ENCODE peak calls at places on chromosome 17, in four cellular contexts. One of them, this sample, is unnamed.

GRCh38 chr17:27216836-27217235 is 77.1 kb upstream of the WSB1 start:
- DNase-seq in pons: peak; percentile 26
- DNase-seq in NCI-H2081: no peak
- DNase-seq in ACHN: peak; percentile 23
- DNase-seq in this sample: no peak

GRCh38 chr17:82814834-82815233 is 25.0 kb downstream of the ZNF750 start:
- DNase-seq in pons: no peak
- DNase-seq in NCI-H2081: no peak
- DNase-seq in ACHN: no peak
- DNase-seq in this sample: no peak

GRCh38 chr17:29847527-29847931 is 82.5 kb downstream of the SSH2 start:
- DNase-seq in pons: peak; percentile 80
- DNase-seq in NCI-H2081: no peak
- DNase-seq in ACHN: no peak
- DNase-seq in this sample: peak; percentile 20

GRCh38 chr17:4327638-4328037 is 38.8 kb downstream of the UBE2G1 start:
- DNase-seq in pons: no peak
- DNase-seq in NCI-H2081: no peak
- DNase-seq in ACHN: no peak
- DNase-seq in this sample: no peak

GRCh38 chr17:973053-973452 is 6.5 kb downstream of the NXN start:
- DNase-seq in pons: no peak
- DNase-seq in NCI-H2081: no peak
- DNase-seq in ACHN: no peak
- DNase-seq in this sample: no peak

GRCh38 chr17:16066125-16066524 is 66.5 kb downstream of the TTC19 start:
- DNase-seq in pons: no peak
- DNase-seq in NCI-H2081: no peak
- DNase-seq in ACHN: no peak
- DNase-seq in this sample: no peak

GRCh38 chr17:987931-988330 is 8.4 kb upstream of the NXN start:
- DNase-seq in pons: no peak
- DNase-seq in NCI-H2081: no peak
- DNase-seq in ACHN: no peak
- DNase-seq in this sample: no peak

GRCh38 chr17:72448019-72448418 is 327.2 kb downstream of the SOX9 start:
- DNase-seq in pons: no peak
- DNase-seq in NCI-H2081: no peak
- DNase-seq in ACHN: no peak
- DNase-seq in this sample: no peak

GRCh38 chr17:34203018-34203646 is 52.0 kb upstream of the CCL2 start:
- DNase-seq in pons: no peak
- DNase-seq in NCI-H2081: no peak
- DNase-seq in ACHN: no peak
- DNase-seq in this sample: no peak

GRCh38 chr17:17032131-17032692 is 10.0 kb upstream of the MPRIP start:
- DNase-seq in pons: peak; percentile 79
- DNase-seq in NCI-H2081: no peak
- DNase-seq in ACHN: no peak
- DNase-seq in this sample: peak; percentile 78

GRCh38 chr17:29241015-29241963 is 5.4 kb upstream of the CRYBA1 start:
- DNase-seq in pons: peak; percentile 63
- DNase-seq in NCI-H2081: no peak
- DNase-seq in ACHN: peak; percentile 98
- DNase-seq in this sample: peak; percentile 57

GRCh38 chr17:80694085-80694991 is 149.7 kb downstream of the RPTOR start:
- DNase-seq in pons: no peak
- DNase-seq in NCI-H2081: no peak
- DNase-seq in ACHN: no peak
- DNase-seq in this sample: no peak

GRCh38 chr17:6995500-6996255 is at the start of gene ALOX12:
- DNase-seq in pons: no peak
- DNase-seq in NCI-H2081: no peak
- DNase-seq in ACHN: no peak
- DNase-seq in this sample: no peak

GRCh38 chr17:58517378-58517927 is 3.0 kb upstream of the MTMR4 start:
- DNase-seq in pons: no peak
- DNase-seq in NCI-H2081: no peak
- DNase-seq in ACHN: no peak
- DNase-seq in this sample: no peak

GRCh38 chr17:73489333-73489732 is 154.9 kb downstream of the SDK2 start:
- DNase-seq in pons: no peak
- DNase-seq in NCI-H2081: no peak
- DNase-seq in ACHN: no peak
- DNase-seq in this sample: no peak

GRCh38 chr17:40452921-40453378 is 9.7 kb downstream of the IGFBP4 start:
- DNase-seq in pons: no peak
- DNase-seq in NCI-H2081: no peak
- DNase-seq in ACHN: no peak
- DNase-seq in this sample: no peak

GRCh38 chr17:62392908-62393307 is 12.6 kb downstream of the EFCAB3 start:
- DNase-seq in pons: no peak
- DNase-seq in NCI-H2081: no peak
- DNase-seq in ACHN: no peak
- DNase-seq in this sample: no peak

GRCh38 chr17:7246779-7247178 is 4.5 kb upstream of the GABARAP start:
- DNase-seq in pons: no peak
- DNase-seq in NCI-H2081: no peak
- DNase-seq in ACHN: no peak
- DNase-seq in this sample: no peak

GRCh38 chr17:869567-870530 is 87.7 kb downstream of the MRM3 start:
- DNase-seq in pons: no peak
- DNase-seq in NCI-H2081: no peak
- DNase-seq in ACHN: peak; percentile 86
- DNase-seq in this sample: no peak

GRCh38 chr17:80790021-80790765 is 201.4 kb upstream of the CHMP6 start:
- DNase-seq in pons: no peak
- DNase-seq in NCI-H2081: no peak
- DNase-seq in ACHN: no peak
- DNase-seq in this sample: no peak

GRCh38 chr17:37358098-37358829 is 17.5 kb upstream of the C17orf78 start:
- DNase-seq in pons: peak; percentile 69
- DNase-seq in NCI-H2081: peak; percentile 72
- DNase-seq in ACHN: peak; percentile 68
- DNase-seq in this sample: peak; percentile 73

GRCh38 chr17:46191332-46192210 is 1.7 kb downstream of the KANSL1 start:
- DNase-seq in pons: peak; percentile 87
- DNase-seq in NCI-H2081: peak; percentile 62
- DNase-seq in ACHN: peak; percentile 31
- DNase-seq in this sample: peak; percentile 75

GRCh38 chr17:1592751-1593629 is 30.4 kb upstream of the PITPNA start:
- DNase-seq in pons: no peak
- DNase-seq in NCI-H2081: no peak
- DNase-seq in ACHN: no peak
- DNase-seq in this sample: no peak

GRCh38 chr17:39668141-39668924 is at the start of gene PNMT:
- DNase-seq in pons: no peak
- DNase-seq in NCI-H2081: peak; percentile 34
- DNase-seq in ACHN: peak; percentile 72
- DNase-seq in this sample: peak; percentile 19

GRCh38 chr17:41645371-41646063 is 21.1 kb upstream of the KRT17 start:
- DNase-seq in pons: no peak
- DNase-seq in NCI-H2081: no peak
- DNase-seq in ACHN: peak; percentile 35
- DNase-seq in this sample: no peak

GRCh38 chr17:39213852-39214251 is 11.9 kb downstream of the STAC2 start:
- DNase-seq in pons: no peak
- DNase-seq in NCI-H2081: no peak
- DNase-seq in ACHN: peak; percentile 44
- DNase-seq in this sample: no peak

GRCh38 chr17:63700528-63701441 is 860 bp upstream of the LIMD2 start:
- DNase-seq in pons: no peak
- DNase-seq in NCI-H2081: peak; percentile 23
- DNase-seq in ACHN: no peak
- DNase-seq in this sample: peak; percentile 20

GRCh38 chr17:74512041-74512440 is 19.2 kb downstream of the CD300LB start:
- DNase-seq in pons: no peak
- DNase-seq in NCI-H2081: no peak
- DNase-seq in ACHN: peak; percentile 19
- DNase-seq in this sample: no peak

GRCh38 chr17:14580494-14580893 is 279.6 kb downstream of the HS3ST3B1 start:
- DNase-seq in pons: no peak
- DNase-seq in NCI-H2081: no peak
- DNase-seq in ACHN: no peak
- DNase-seq in this sample: no peak